ENCODE peak calls at places on chromosomes 2 and 18, in five cellular contexts. S is activated CD4-positive, CD25-positive, alpha-beta regulatory T cell; Z is AG04449; E is naive thymus-derived CD8-positive, alpha-beta T cell; Q is Karpas-422. A is an unnamed sample.

GRCh38 chr18:40367576-40367975 is 1587.5 kb upstream of the PIK3C3 start:
- DNase-seq in Q (no peak), E (no peak), S (no peak), Z (no peak), A (no peak)

GRCh38 chr18:48068916-48069445 is 138.5 kb upstream of the SMAD2 start:
- DNase-seq in Z (no peak), Q (no peak), E (no peak), S (no peak), A (no peak)

GRCh38 chr18:40849856-40850255 is 1105.2 kb upstream of the PIK3C3 start:
- DNase-seq in Q (no peak), E (no peak), Z (no peak), S (no peak), A (no peak)

GRCh38 chr2:10415640-10416039 is 32.5 kb downstream of the ODC1 start:
- DNase-seq in E (no peak), S (no peak), Z (no peak), Q (no peak), A (no peak)

GRCh38 chr2:236936446-236936940 is 149.2 kb upstream of the COPS8 start:
- DNase-seq in S (no peak), Q (no peak), Z (no peak), E (no peak), A (no peak)

GRCh38 chr2:28661589-28662001 is 90.0 kb upstream of the PPP1CB start:
- DNase-seq in Z (no peak), Q (no peak), E (no peak), S (no peak), A (no peak)

GRCh38 chr2:118202707-118203303 is 114.5 kb downstream of the INSIG2 start:
- DNase-seq in S (peak), Q (peak), E (peak), Z (no peak), A (no peak)

GRCh38 chr2:162317910-162318279 is 589 bp downstream of the IFIH1 start:
- DNase-seq in S (no peak), Q (no peak), E (no peak), Z (no peak), A (peak)

GRCh38 chr2:86225581-86225980 is 26.3 kb downstream of the MRPL35 start:
- DNase-seq in Q (no peak), E (peak), S (peak), Z (no peak), A (no peak)

GRCh38 chr2:28445448-28446258 is 50.2 kb upstream of the PLB1 start:
- DNase-seq in Z (peak), Q (no peak), S (peak), E (no peak), A (no peak)

GRCh38 chr18:8548186-8548585 is 61.1 kb upstream of the RAB12 start:
- DNase-seq in Q (no peak), Z (peak), S (no peak), E (no peak), A (no peak)

GRCh38 chr2:118031566-118031965 is 17.7 kb upstream of the CCDC93 start:
- DNase-seq in Q (no peak), Z (no peak), E (no peak), S (no peak), A (no peak)

GRCh38 chr18:57353137-57353939 is 981 bp downstream of the ST8SIA3 start:
- DNase-seq in Z (no peak), Q (no peak), S (no peak), E (no peak), A (peak)

GRCh38 chr2:211982162-211982561 is 556.4 kb downstream of the ERBB4 start:
- DNase-seq in S (no peak), Q (no peak), E (no peak), Z (no peak), A (no peak)

GRCh38 chr2:128324008-128324896 is 5.6 kb upstream of the HS6ST1 start:
- DNase-seq in E (no peak), S (no peak), Q (no peak), Z (no peak), A (no peak)

GRCh38 chr2:8154270-8154669 is 527.6 kb upstream of the ID2 start:
- DNase-seq in E (no peak), S (no peak), Z (no peak), Q (no peak), A (no peak)

GRCh38 chr2:174901075-174901474 is 104.1 kb downstream of the CHN1 start:
- DNase-seq in S (no peak), Z (no peak), Q (no peak), E (no peak), A (no peak)

GRCh38 chr18:32271649-32272324 is 81.9 kb downstream of the MEP1B start:
- DNase-seq in Z (peak), E (no peak), S (no peak), Q (peak), A (no peak)

GRCh38 chr2:9030882-9031645 is 27.6 kb upstream of the MBOAT2 start:
- DNase-seq in Z (no peak), E (no peak), S (no peak), Q (no peak), A (no peak)

GRCh38 chr2:85988914-85989270 is 100.1 kb upstream of the ST3GAL5 start:
- DNase-seq in Q (no peak), Z (no peak), E (no peak), S (no peak), A (no peak)

GRCh38 chr2:9918275-9918674 is 33.2 kb upstream of the GRHL1 start:
- DNase-seq in E (no peak), Z (no peak), Q (no peak), S (no peak), A (no peak)